ENCODE peak calls at places on chromosomes 4 and X, in five cellular contexts. N, Z, H, A and Y are unnamed samples.

GRCh38 chr4:4443821-4444220 is 56.9 kb downstream of the NSG1 start:
- DNase-seq in N (no peak), Z (no peak), H (no peak), A (no peak), Y (no peak)

GRCh38 chr4:82739292-82740190 is 59.1 kb downstream of the SCD5 start:
- DNase-seq in N (peak; percentile 44), Z (peak; percentile 64), H (peak; percentile 42), A (peak; percentile 79), Y (peak; percentile 88)

GRCh38 chrX:45138525-45138924 is 62.2 kb downstream of the DIPK2B start:
- DNase-seq in N (no peak), Z (no peak), H (no peak), A (no peak), Y (no peak)

GRCh38 chr4:158314756-158315487 is 104.6 kb downstream of the TMEM144 start:
- DNase-seq in N (no peak), Z (no peak), H (no peak), A (no peak), Y (no peak)

GRCh38 chr4:160877087-160877790 is 1286.6 kb downstream of the FSTL5 start:
- DNase-seq in N (no peak), Z (no peak), H (no peak), A (no peak), Y (no peak)

GRCh38 chrX:49053223-49054072 is 5.4 kb upstream of the CCDC120 start:
- DNase-seq in N (peak; percentile 70), Z (peak; percentile 70), H (peak; percentile 22), A (peak; percentile 62), Y (peak; percentile 86)

GRCh38 chr4:688695-689497 is at the start of gene SLC49A3:
- DNase-seq in N (no peak), Z (peak; percentile 70), H (no peak), A (peak; percentile 53), Y (peak; percentile 81)

GRCh38 chr4:81466841-81467671 is 4.7 kb downstream of the RASGEF1B start:
- DNase-seq in N (no peak), Z (peak; percentile 49), H (peak; percentile 85), A (peak; percentile 75), Y (peak; percentile 54)

GRCh38 chr4:28010543-28011235 is 1150.0 kb downstream of the STIM2 start:
- DNase-seq in N (no peak), Z (no peak), H (no peak), A (no peak), Y (no peak)

GRCh38 chr4:2787230-2788100 is 5.4 kb upstream of the SH3BP2 start:
- DNase-seq in N (no peak), Z (peak; percentile 73), H (no peak), A (peak; percentile 35), Y (peak; percentile 76)

GRCh38 chr4:109301691-109302365 is 630 bp downstream of the COL25A1 start:
- DNase-seq in N (no peak), Z (no peak), H (no peak), A (no peak), Y (peak; percentile 11)

GRCh38 chr4:99087887-99088484 is 602 bp downstream of the ADH5 start:
- DNase-seq in N (peak; percentile 16), Z (peak; percentile 72), H (peak; percentile 79), A (peak; percentile 69), Y (peak; percentile 68)

GRCh38 chrX:39755152-39756032 is 342.4 kb downstream of the BCOR start:
- DNase-seq in N (peak; percentile 70), Z (peak; percentile 92), H (peak; percentile 85), A (peak; percentile 78), Y (peak; percentile 88)

DNA sequence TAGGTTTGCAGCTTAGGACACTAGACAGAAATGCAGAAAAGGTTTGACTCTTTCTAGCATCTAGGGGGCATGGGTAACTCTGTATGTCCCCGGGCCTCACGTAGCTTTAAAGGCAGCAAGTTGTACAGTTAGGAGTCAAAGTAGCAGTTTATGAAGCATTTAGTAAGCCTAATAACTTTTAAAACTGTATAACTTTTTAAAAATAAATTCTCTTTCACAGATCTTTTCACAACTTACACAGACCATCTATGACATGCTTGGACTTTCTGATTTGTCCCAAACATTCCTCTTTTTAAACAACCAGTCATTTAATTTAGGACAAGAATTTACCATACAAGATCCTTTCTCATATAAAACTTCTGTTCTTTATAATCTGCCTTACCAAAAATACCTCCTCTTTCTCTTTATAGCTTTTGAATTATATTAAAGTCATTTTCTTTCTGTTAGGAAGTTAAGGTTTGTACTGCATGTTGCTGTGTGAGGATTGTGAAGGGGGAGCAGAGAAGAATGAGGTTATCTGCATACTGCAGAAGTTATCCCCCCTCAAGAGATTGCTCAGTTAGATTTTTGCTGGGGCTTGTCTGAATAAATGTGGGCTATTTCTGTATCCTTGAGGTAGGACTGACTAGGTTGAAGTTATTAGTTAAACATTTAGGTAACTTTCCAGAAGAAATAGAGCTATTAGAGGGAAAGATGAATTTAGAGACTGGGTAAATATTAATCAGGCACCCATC is 94.3 kb downstream of the CPE start:
- DNase-seq in N (no peak), Z (no peak), H (no peak), A (no peak), Y (no peak)
- H3K9me3 ChIP-seq in N (peaks cover 47% of the 10 kb centered on the region), Z (no peaks in the 10 kb centered on the region), H (no peaks in the 10 kb centered on the region), A (peaks cover 12% of the 10 kb centered on the region), Y (no peaks in the 10 kb centered on the region)

GRCh38 chr4:84237008-84237407 is 262.1 kb downstream of the NKX6-1 start:
- DNase-seq in N (no peak), Z (no peak), H (no peak), A (no peak), Y (no peak)
- H3K4me1 ChIP-seq in N (no peaks in the 10 kb centered on the region), Z (no peaks in the 10 kb centered on the region), H (no peaks in the 10 kb centered on the region), A (no peaks in the 10 kb centered on the region), Y (no peaks in the 10 kb centered on the region)

DNA sequence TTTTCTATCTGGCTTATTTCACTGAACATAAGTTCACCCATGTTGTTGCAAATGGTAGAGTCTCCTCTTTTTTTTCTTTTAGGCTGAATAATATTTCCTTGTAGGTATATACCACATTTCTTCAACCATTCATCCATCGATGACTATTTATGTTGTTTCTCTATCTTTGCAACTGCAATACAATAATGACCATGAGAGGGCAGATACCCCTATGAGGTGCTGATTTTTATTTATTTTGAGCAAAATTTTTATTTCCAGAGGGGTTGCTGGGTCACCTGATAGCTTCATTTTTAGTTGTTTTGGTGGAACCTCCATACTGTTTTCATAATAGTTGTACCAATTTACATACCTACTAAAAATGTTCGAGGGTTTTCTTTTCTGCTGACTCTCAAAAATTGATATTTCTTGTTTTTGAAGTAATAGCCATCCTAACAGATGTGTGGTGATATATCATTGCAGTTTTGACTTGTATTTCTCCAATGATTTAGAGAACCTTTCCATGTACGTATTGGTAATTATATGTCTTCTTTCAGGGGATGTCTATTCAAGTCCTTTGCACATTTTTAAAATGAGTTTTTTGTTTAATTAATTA is 1697.0 kb downstream of the PCDH7 start:
- DNase-seq in N (no peak), Z (no peak), H (no peak), A (no peak), Y (no peak)
- H3K9me3 ChIP-seq in N (no peaks in the 10 kb centered on the region), Z (no peaks in the 10 kb centered on the region), H (no peaks in the 10 kb centered on the region), A (peaks cover 5% of the 10 kb centered on the region), Y (no peaks in the 10 kb centered on the region)

GRCh38 chrX:129785160-129785947 is 5.6 kb downstream of the SASH3 start:
- DNase-seq in N (no peak), Z (no peak), H (no peak), A (no peak), Y (no peak)
- H3K4me1 ChIP-seq in N (no peaks in the 10 kb centered on the region), Z (no peaks in the 10 kb centered on the region), H (no peaks in the 10 kb centered on the region), A (no peaks in the 10 kb centered on the region), Y (no peaks in the 10 kb centered on the region)

DNA sequence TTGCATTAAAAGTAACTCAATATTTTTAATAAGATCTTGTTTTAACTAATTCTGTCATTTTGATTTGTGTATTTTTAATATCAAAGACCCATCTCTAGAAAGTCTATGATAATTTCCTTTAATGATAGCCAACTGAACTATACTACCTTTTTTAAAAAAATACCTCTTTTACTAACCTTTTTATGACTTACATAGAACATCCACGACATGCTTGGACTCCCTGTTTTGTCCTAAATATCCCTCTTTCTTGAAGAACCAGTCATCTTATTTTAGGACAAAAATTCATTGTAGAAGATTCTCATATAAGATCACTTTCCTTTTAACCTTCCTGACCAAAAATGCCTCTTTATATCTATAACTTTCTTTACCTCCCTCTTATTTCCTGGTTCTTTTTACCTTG is 76.8 kb upstream of the GC start:
- DNase-seq in N (peak; percentile 33), Z (no peak), H (no peak), A (no peak), Y (no peak)
- H3K9me3 ChIP-seq in N (peaks cover 75% of the 10 kb centered on the region), Z (peaks cover 2% of the 10 kb centered on the region), H (no peaks in the 10 kb centered on the region), A (peaks cover 28% of the 10 kb centered on the region), Y (no peaks in the 10 kb centered on the region)

DNA sequence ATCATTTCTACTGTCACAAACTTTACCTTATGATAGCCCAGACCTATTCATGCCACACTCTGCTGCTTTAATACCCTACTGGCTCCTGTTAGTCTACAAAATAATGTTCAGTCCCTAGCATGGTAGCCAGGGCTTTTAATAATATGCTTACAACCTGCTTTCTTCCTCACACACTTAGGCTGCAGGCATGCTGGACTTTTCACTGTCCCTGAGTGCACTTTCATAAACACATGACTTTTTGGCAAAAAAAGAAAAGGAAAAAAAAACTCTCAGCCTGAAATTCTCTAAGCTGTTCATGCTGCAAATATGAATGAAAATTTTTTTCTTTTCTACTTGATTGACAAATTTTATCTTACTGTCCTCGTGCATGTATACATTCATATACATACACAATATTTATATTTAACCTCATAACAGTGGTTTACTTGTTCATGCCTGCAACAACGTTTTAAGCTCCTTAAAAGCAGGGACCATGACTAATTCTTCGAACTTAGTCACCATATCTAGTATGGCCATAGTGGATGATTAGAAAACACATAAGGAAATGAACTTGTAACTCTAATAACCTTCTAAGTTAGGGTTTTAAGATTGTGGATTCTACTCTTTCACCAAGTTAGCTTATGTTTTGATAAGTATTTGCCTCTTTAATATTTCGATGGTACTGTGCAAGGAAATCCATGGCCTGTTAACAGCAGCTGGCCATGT is 229.5 kb downstream of the SPCS3 start:
- DNase-seq in N (no peak), Z (no peak), H (no peak), A (no peak), Y (no peak)
- H3K4me1 ChIP-seq in N (no peaks in the 10 kb centered on the region), Z (peaks cover 2% of the 10 kb centered on the region), H (no peaks in the 10 kb centered on the region), A (no peaks in the 10 kb centered on the region), Y (no peaks in the 10 kb centered on the region)

DNA sequence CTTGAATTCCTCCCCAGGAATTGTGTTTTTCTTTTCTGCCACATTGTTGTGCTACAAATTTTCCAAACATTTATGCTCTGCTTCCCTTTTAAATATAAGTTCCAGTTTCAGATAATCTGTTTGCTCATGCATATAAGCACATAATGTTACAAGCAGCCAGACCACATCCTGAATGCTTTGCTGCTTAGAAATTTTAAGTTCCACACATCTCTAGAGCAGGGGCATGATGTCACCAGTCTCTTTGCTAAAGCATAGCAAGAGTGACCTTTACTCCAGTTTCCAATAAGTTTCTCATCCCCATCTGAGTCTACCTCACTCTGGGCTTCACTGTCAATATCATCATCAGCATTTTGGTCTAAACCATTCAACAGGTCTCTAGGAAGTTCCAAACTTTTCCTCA is 932.5 kb downstream of the SH3BGRL start:
- DNase-seq in N (no peak), Z (no peak), H (no peak), A (no peak), Y (no peak)
- H3K9me3 ChIP-seq in N (peaks cover 12% of the 10 kb centered on the region), Z (no peaks in the 10 kb centered on the region), H (no peaks in the 10 kb centered on the region), A (peaks cover 26% of the 10 kb centered on the region), Y (no peaks in the 10 kb centered on the region)

GRCh38 chr4:8221476-8221875 is 22.4 kb downstream of the SH3TC1 start:
- DNase-seq in N (no peak), Z (no peak), H (no peak), A (no peak), Y (peak; percentile 2)

GRCh38 chr4:8220661-8221446 is 21.8 kb downstream of the SH3TC1 start:
- DNase-seq in N (no peak), Z (no peak), H (no peak), A (no peak), Y (peak; percentile 49)

GRCh38 chr4:8221985-8222384 is 22.9 kb downstream of the SH3TC1 start:
- DNase-seq in N (no peak), Z (no peak), H (no peak), A (no peak), Y (no peak)

GRCh38 chr4:8224596-8225289 is 25.7 kb downstream of the SH3TC1 start:
- DNase-seq in N (no peak), Z (no peak), H (no peak), A (no peak), Y (no peak)

GRCh38 chr4:8222609-8223391 is 23.7 kb downstream of the SH3TC1 start:
- DNase-seq in N (no peak), Z (no peak), H (no peak), A (no peak), Y (peak; percentile 28)
- H3K4me1 ChIP-seq in N (peaks cover 20% of the 10 kb centered on the region), Z (no peaks in the 10 kb centered on the region), H (peaks cover 3% of the 10 kb centered on the region), A (peaks cover 13% of the 10 kb centered on the region), Y (no peaks in the 10 kb centered on the region)